ENCODE peak calls at places on chromosomes 13 and 19, in six cellular contexts. Q is adrenal gland, S is cardiac muscle cell, X is mammary epithelial cell, T is astrocyte of the spinal cord, I is suprapubic skin. E is an unnamed sample.

GRCh38 chr19:33219261-33219812 is 6.3 kb downstream of the SLC7A10 start:
- DNase-seq in X (peak), S (no peak), T (peak), Q (no peak), I (no peak), E (peak)

GRCh38 chr19:33678796-33679195 is 57.0 kb downstream of the CHST8 start:
- DNase-seq in S (no peak), T (no peak), X (no peak), I (peak), Q (no peak), E (no peak)

GRCh38 chr19:38898788-38899446 is 501 bp downstream of the SIRT2 start:
- DNase-seq in S (peak), Q (no peak), I (no peak), T (peak), X (peak), E (no peak)

GRCh38 chr19:10565028-10565566 is 713 bp downstream of the KRI1 start:
- DNase-seq in T (peak), S (peak), I (peak), X (no peak), Q (no peak), E (no peak)

GRCh38 chr13:44306401-44307192 is 67.0 kb upstream of the SERP2 start:
- DNase-seq in I (no peak), S (peak), X (peak), T (peak), Q (peak), E (peak)

GRCh38 chr13:45918597-45918996 is 67.0 kb upstream of the SIAH3 start:
- DNase-seq in Q (no peak), X (peak), S (no peak), I (no peak), T (no peak), E (no peak)

GRCh38 chr13:73551736-73552135 is 492.9 kb downstream of the KLF5 start:
- DNase-seq in I (no peak), T (no peak), S (no peak), Q (no peak), X (no peak), E (no peak)

GRCh38 chr13:79642596-79642995 is 161.6 kb downstream of the NDFIP2 start:
- DNase-seq in T (no peak), Q (no peak), I (no peak), X (no peak), S (no peak), E (no peak)

GRCh38 chr19:15779756-15780476 is 7.5 kb upstream of the OR10H5 start:
- DNase-seq in X (peak), Q (peak), T (no peak), I (peak), S (no peak), E (no peak)

GRCh38 chr13:58804832-58805231 is 1173.3 kb downstream of the PCDH17 start:
- DNase-seq in S (no peak), T (no peak), Q (no peak), X (no peak), I (no peak), E (no peak)

GRCh38 chr19:48752511-48753365 is at the start of gene FUT1:
- DNase-seq in X (peak), I (peak), S (peak), Q (peak), T (no peak), E (no peak)

GRCh38 chr13:23851106-23851505 is 38.1 kb downstream of the MIPEP start:
- DNase-seq in I (no peak), S (no peak), Q (no peak), T (peak), X (no peak), E (peak)

GRCh38 chr19:28705008-28705407 is 507.9 kb downstream of the UQCRFS1 start:
- DNase-seq in X (peak), I (no peak), S (peak), Q (no peak), T (peak), E (peak)

GRCh38 chr13:83941669-83942335 is 59.5 kb upstream of the SLITRK1 start:
- DNase-seq in I (no peak), Q (no peak), S (no peak), T (no peak), X (peak), E (no peak)

GRCh38 chr13:101123028-101123427 is 293.3 kb downstream of the NALCN start:
- DNase-seq in S (no peak), T (no peak), Q (no peak), X (no peak), I (no peak), E (no peak)

DNA sequence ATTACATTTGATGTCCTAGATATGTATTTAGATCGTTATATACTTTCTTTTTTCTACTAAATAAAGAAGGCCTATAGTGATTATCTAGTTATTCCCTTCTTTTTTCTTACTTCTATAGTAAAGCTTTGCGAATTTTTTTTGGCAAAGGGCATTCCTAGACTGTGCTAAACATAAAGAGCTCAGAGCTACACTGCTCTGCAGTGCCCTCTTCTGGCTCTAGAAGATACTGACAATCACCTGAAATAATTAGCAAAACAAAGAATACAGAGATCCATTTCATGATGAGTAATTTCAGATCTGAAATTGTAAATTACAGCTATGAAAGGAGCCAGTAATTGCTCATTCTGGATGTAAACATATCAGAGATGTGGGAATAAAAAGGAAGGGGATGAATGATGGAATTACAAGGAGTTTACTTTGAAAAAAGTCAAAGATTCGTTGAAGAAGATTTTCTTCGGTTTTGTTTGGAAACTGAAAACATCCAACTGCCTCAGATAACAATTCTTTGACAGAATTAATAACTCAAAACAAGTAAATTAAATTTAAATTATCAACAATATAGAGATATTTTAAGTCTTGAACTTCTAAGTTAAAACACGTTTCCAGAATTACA is 288.5 kb downstream of the NALCN start:
- DNase-seq in Q (no peak), S (peak), T (peak), X (peak), I (no peak), E (peak)
- TF ChIP-seq CTCF in Q (peak), S (peak), T (peak), X (peak), I (no peak), E (peak)

GRCh38 chr13:103640617-103641016 is 574.4 kb upstream of the SLC10A2 start:
- DNase-seq in S (no peak), I (no peak), X (no peak), Q (no peak), T (no peak), E (no peak)
- H3K4me3 ChIP-seq in S (no peak), I (no peak), X (no peak), Q (no peak), T (no peak), E (no peak)

DNA sequence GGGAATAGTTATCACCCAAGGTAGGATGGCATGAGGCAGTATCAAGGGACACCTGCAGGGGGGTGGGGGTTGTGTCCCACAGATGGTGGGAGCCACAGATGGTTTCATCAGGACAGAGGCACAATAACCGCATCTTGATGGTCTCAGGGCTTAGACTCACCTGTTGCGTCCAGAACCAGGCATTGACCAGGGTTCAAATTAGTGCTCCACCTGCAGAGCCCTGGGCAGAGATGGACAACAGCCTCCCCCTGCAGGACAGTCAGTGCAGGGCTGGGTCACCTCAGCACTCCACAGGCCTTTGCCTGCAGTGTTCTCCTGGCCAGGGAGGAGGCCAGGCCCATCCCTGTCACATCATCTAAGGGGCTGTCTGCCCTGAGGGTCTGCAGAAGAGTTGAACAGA is 14.5 kb upstream of the CEACAM1 start:
- DNase-seq in T (no peak), S (no peak), X (no peak), Q (peak), I (peak), E (no peak)
- TF ChIP-seq CTCF in T (no peak), S (no peak), X (peak), Q (no peak), I (no peak), E (no peak)

DNA sequence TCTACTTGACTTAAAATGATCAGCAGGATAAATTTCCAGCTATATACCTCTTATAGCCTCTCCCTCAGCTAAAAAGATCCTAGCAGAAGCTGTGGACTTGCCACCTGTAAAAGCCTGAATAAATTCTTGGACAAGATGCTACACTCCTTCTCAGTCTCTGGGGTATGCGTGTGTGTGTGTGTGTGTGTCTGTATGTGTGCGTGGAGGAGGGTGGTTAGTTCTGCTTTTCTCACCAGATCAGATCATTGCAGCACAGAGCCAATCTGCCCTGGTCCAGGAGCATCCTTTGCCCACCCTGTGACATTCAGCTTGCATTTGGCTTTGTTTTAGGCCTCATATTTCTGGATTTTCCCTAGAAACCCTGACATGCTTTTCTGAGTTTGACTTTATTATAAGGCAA is 438.3 kb downstream of the RFC3 start:
- DNase-seq in I (no peak), X (no peak), S (no peak), T (no peak), Q (no peak), E (no peak)
- H3K4me3 ChIP-seq in I (no peak), X (no peak), S (no peak), T (no peak), Q (no peak), E (no peak)

GRCh38 chr13:110639935-110640334 is 24.6 kb downstream of the NAXD start:
- DNase-seq in X (no peak), Q (no peak), T (no peak), I (no peak), S (no peak), E (no peak)

GRCh38 chr13:110637747-110638146 is 22.4 kb downstream of the NAXD start:
- DNase-seq in S (no peak), T (no peak), I (no peak), X (no peak), Q (peak), E (no peak)

GRCh38 chr13:110640591-110641029 is 25.3 kb downstream of the NAXD start:
- DNase-seq in I (no peak), T (peak), S (no peak), X (no peak), Q (peak), E (no peak)

GRCh38 chr13:110638253-110638652 is 22.9 kb downstream of the NAXD start:
- DNase-seq in S (no peak), Q (peak), X (no peak), T (no peak), I (no peak), E (no peak)

DNA sequence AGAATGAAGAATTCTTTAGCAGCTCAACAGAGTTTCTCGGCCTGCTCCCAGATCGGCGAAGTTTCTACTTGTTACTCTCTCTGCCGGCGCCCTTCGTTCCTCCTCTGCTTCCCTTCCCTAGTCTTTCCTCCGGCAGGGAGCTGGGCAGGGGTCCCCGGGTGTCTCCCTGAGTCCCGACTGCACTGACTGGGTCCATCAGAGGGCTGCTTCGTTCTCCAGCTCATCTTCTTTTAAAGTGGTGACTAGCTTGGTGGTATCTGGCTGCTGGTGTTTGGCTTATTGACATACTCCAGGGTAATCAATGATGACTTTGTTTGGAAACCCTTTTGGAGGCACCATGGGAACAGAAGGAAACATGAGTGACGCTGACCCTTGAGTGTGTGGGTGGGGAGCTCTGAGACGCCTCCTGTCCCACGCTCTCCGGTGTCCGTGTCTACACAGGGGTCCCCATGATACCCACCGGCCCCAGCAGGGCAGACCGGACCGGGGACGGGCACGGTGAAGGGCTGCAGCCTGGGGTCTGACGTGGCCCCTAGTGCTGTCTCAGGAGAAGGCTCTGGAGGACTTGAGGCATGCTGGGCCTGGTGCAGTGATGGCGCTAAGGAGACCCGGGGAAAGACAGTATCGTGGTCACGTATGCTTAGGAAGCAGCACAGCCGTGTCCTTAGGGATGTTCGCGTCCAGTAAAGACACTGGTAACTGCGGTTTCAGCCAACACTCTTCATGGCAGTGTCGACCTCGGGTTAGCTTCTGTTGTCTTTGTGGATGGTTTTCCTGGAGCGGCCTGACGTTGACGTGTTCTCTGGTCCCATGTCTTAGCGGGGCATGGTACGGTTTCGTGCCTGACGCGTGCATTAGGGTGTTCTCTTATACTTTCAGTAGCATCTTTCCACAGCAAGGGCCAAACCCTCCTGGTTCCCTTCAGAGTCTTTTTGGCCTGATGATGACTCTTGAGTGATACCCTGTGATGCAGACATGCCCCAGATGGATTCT is 23.8 kb downstream of the NAXD start:
- DNase-seq in Q (no peak), X (no peak), I (no peak), T (no peak), S (no peak), E (no peak)
- TF ChIP-seq CTCF in Q (no peak), X (no peak), I (no peak), T (no peak), S (no peak), E (no peak)

GRCh38 chr19:16899566-16900075 is 10.8 kb downstream of the F2RL3 start:
- DNase-seq in X (peak), Q (no peak), S (peak), I (peak), T (peak), E (no peak)

GRCh38 chr19:16896098-16896912 is 7.5 kb downstream of the F2RL3 start:
- DNase-seq in I (peak), T (no peak), X (no peak), Q (no peak), S (peak), E (no peak)

GRCh38 chr19:16898306-16899015 is 9.7 kb downstream of the F2RL3 start:
- DNase-seq in T (no peak), S (no peak), X (no peak), Q (no peak), I (peak), E (no peak)

GRCh38 chr19:16896913-16897571 is 8.2 kb downstream of the F2RL3 start:
- DNase-seq in X (peak), I (peak), Q (peak), S (peak), T (peak), E (peak)

GRCh38 chr19:16897572-16898056 is 8.8 kb downstream of the F2RL3 start:
- DNase-seq in Q (peak), X (no peak), S (no peak), T (no peak), I (no peak), E (no peak)
- H3K4me3 ChIP-seq in Q (peak), X (peak), S (peak), T (peak), I (peak), E (peak)

DNA sequence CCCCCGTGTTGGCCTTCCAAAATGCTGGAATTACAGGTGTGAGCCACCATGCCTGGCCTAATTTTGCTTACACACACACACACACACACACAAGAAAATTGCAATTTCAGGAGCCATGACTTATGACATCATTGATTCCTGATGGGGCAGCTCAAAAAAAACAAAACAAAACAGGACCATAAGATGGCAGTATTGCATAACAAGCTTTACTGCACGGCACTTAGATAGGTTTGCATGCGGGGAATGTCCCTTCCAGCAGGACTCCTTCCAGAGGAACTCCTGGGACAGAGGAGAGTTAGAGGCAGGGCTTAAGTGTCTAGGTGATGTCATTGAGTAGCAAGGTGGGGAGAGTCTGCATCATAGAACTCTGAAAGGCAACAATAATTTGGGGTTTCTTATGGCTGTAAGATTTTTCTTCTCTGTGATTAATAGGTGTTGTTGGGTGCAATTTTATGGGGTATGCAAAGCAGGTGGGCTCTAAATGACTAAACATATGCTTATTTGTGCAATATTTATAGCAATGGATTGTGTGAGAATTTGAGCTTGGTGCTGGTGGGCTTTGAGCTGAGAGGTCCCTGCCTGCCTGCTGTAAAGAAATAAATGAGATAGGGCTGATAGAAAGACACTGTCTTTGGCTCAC is 9.0 kb upstream of the ACSBG2 start:
- DNase-seq in I (no peak), S (peak), X (peak), T (peak), Q (no peak), E (peak)
- TF ChIP-seq CTCF in I (no peak), S (peak), X (peak), T (peak), Q (no peak), E (peak)

GRCh38 chr13:27960362-27961226 is 8.5 kb downstream of the CDX2 start:
- DNase-seq in X (peak), T (no peak), Q (no peak), S (peak), I (no peak), E (no peak)
- H3K4me3 ChIP-seq in X (peak), T (no peak), Q (peak), S (peak), I (peak), E (no peak)

GRCh38 chr19:55497777-55498176 is 9.5 kb downstream of the SSC5D start:
- DNase-seq in I (no peak), Q (no peak), T (no peak), S (no peak), X (no peak), E (no peak)
- TF ChIP-seq CTCF in I (no peak), Q (no peak), T (no peak), S (no peak), X (no peak), E (no peak)

GRCh38 chr19:50477751-50478515 is 1.3 kb upstream of the GARIN5A start:
- DNase-seq in I (no peak), X (no peak), Q (no peak), S (no peak), T (no peak), E (no peak)
- H3K4me3 ChIP-seq in I (no peak), X (no peak), Q (no peak), S (no peak), T (no peak), E (no peak)